ENCODE peak calls at places on chromosomes 1 and 21, in six cellular contexts. M, I, G, K, P and B are unnamed samples.

GRCh38 chr1:237124856-237125462 is 83.0 kb downstream of the RYR2 start:
- DNase-seq in M (no peak), I (no peak), G (peak), K (no peak), P (peak), B (no peak)

GRCh38 chr1:164602142-164602429 is 43.1 kb downstream of the PBX1 start:
- DNase-seq in M (no peak), I (no peak), G (no peak), K (no peak), P (no peak), B (no peak)

GRCh38 chr1:172980456-172980855 is 70.3 kb downstream of the TNFSF18 start:
- DNase-seq in M (no peak), I (no peak), G (no peak), K (no peak), P (peak), B (no peak)

GRCh38 chr1:24566266-24566867 is 10.5 kb downstream of the NCMAP start:
- DNase-seq in M (no peak), I (no peak), G (no peak), K (no peak), P (no peak), B (no peak)

GRCh38 chr21:45981154-45981606 is 390 bp upstream of the COL6A1 start:
- DNase-seq in M (peak), I (peak), G (peak), K (peak), P (peak), B (peak)

GRCh38 chr1:154873321-154873950 is 3.4 kb upstream of the KCNN3 start:
- DNase-seq in M (no peak), I (no peak), G (no peak), K (no peak), P (no peak), B (no peak)

GRCh38 chr1:174775621-174776020 is 224.1 kb upstream of the CACYBP start:
- DNase-seq in M (no peak), I (no peak), G (no peak), K (no peak), P (no peak), B (no peak)

GRCh38 chr21:41255190-41255589 is 61.4 kb upstream of the FAM3B start:
- DNase-seq in M (no peak), I (no peak), G (no peak), K (no peak), P (no peak), B (no peak)

GRCh38 chr1:66490817-66491216 is 43.1 kb upstream of the SGIP1 start:
- DNase-seq in M (no peak), I (no peak), G (no peak), K (no peak), P (no peak), B (no peak)

GRCh38 chr1:156993426-156994147 is 52.0 kb downstream of the ARHGEF11 start:
- DNase-seq in M (no peak), I (no peak), G (no peak), K (no peak), P (no peak), B (no peak)

GRCh38 chr1:84504580-84505021 is 1.6 kb upstream of the SPATA1 start:
- DNase-seq in M (no peak), I (peak), G (no peak), K (peak), P (peak), B (peak)

GRCh38 chr1:39301606-39302005 is 97.1 kb downstream of the MACF1 start:
- DNase-seq in M (no peak), I (no peak), G (no peak), K (no peak), P (no peak), B (no peak)

GRCh38 chr21:38293765-38294164 is 37.0 kb downstream of the KCNJ15 start:
- DNase-seq in M (no peak), I (no peak), G (no peak), K (no peak), P (no peak), B (no peak)

GRCh38 chr1:208043690-208044089 is 132.8 kb upstream of the CD34 start:
- DNase-seq in M (no peak), I (no peak), G (peak), K (no peak), P (no peak), B (no peak)

GRCh38 chr1:245810789-245811337 is 656.1 kb downstream of the KIF26B start:
- DNase-seq in M (no peak), I (no peak), G (no peak), K (no peak), P (no peak), B (no peak)

GRCh38 chr1:94115254-94115899 is 5.6 kb downstream of the ABCA4 start:
- DNase-seq in M (no peak), I (no peak), G (no peak), K (no peak), P (no peak), B (no peak)

GRCh38 chr1:26278303-26278702 is 1.6 kb upstream of the SH3BGRL3 start:
- DNase-seq in M (peak), I (peak), G (no peak), K (no peak), P (no peak), B (no peak)

GRCh38 chr1:48061162-48062136 is 64.3 kb upstream of the TRABD2B start:
- DNase-seq in M (peak), I (no peak), G (peak), K (peak), P (peak), B (peak)

GRCh38 chr1:186772228-186772627 is 56.5 kb upstream of the PLA2G4A start:
- DNase-seq in M (no peak), I (no peak), G (no peak), K (no peak), P (no peak), B (no peak)

GRCh38 chr1:19421365-19421764 is 64.0 kb downstream of the CAPZB start:
- DNase-seq in M (no peak), I (no peak), G (no peak), K (no peak), P (no peak), B (no peak)

GRCh38 chr1:30536530-30536929 is 186.9 kb downstream of the MATN1 start:
- DNase-seq in M (no peak), I (no peak), G (no peak), K (no peak), P (no peak), B (no peak)

GRCh38 chr1:50333595-50333974 is 89.7 kb downstream of the DMRTA2 start:
- DNase-seq in M (no peak), I (no peak), G (peak), K (peak), P (peak), B (no peak)

GRCh38 chr21:42375141-42375905 is 9.0 kb upstream of the TFF1 start:
- DNase-seq in M (no peak), I (no peak), G (no peak), K (no peak), P (no peak), B (no peak)

GRCh38 chr21:45590246-45590725 is 48.0 kb upstream of the SLC19A1 start:
- DNase-seq in M (no peak), I (no peak), G (peak), K (peak), P (peak), B (no peak)

GRCh38 chr1:17301767-17302166 is 6.2 kb upstream of the PADI4 start:
- DNase-seq in M (no peak), I (no peak), G (no peak), K (no peak), P (no peak), B (no peak)

GRCh38 chr1:161890574-161890973 is 124.5 kb downstream of the ATF6 start:
- DNase-seq in M (no peak), I (no peak), G (peak), K (no peak), P (no peak), B (no peak)

GRCh38 chr1:108685524-108685923 is 6.6 kb upstream of the PRPF38B start:
- DNase-seq in M (no peak), I (no peak), G (no peak), K (no peak), P (no peak), B (no peak)

GRCh38 chr1:170698711-170699275 is 34.9 kb downstream of the PRRX1 start:
- DNase-seq in M (no peak), I (no peak), G (peak), K (peak), P (no peak), B (peak)

GRCh38 chr21:42973309-42973990 is 912 bp upstream of the PKNOX1 start:
- DNase-seq in M (no peak), I (no peak), G (no peak), K (no peak), P (no peak), B (no peak)

GRCh38 chr1:74396942-74397341 is 115.5 kb downstream of the LRRC53 start:
- DNase-seq in M (no peak), I (no peak), G (peak), K (peak), P (no peak), B (no peak)

GRCh38 chr1:225878282-225878681 is 3.9 kb downstream of the TMEM63A start:
- DNase-seq in M (no peak), I (no peak), G (no peak), K (no peak), P (no peak), B (no peak)

GRCh38 chr1:43732132-43732531 is 24.8 kb downstream of the ST3GAL3 start:
- DNase-seq in M (no peak), I (no peak), G (no peak), K (no peak), P (no peak), B (no peak)

GRCh38 chr1:247037483-247038320 is 29.8 kb upstream of the ZNF695 start:
- DNase-seq in M (no peak), I (no peak), G (no peak), K (no peak), P (peak), B (no peak)
- H3K4me3 ChIP-seq in M (no peak), I (no peak), G (no peak), K (no peak), P (no peak), B (no peak)

GRCh38 chr1:71339238-71339637 is 258.4 kb upstream of the ZRANB2 start:
- DNase-seq in M (no peak), I (no peak), G (no peak), K (no peak), P (no peak), B (no peak)

GRCh38 chr1:71345491-71345890 is 264.7 kb upstream of the ZRANB2 start:
- DNase-seq in M (no peak), I (no peak), G (no peak), K (no peak), P (no peak), B (no peak)

GRCh38 chr1:71343686-71344416 is 263.0 kb upstream of the ZRANB2 start:
- DNase-seq in M (no peak), I (no peak), G (peak), K (no peak), P (no peak), B (no peak)
- TF ChIP-seq CTCF in M (peak), I (peak), G (no peak), K (no peak), P (no peak), B (no peak)

GRCh38 chr1:234957330-234958065 is 171.1 kb downstream of the TOMM20 start:
- DNase-seq in M (peak), I (no peak), G (peak), K (no peak), P (peak), B (peak)

GRCh38 chr1:234955107-234955731 is 173.4 kb downstream of the TOMM20 start:
- DNase-seq in M (no peak), I (no peak), G (peak), K (no peak), P (no peak), B (no peak)

GRCh38 chr1:234953655-234954420 is 174.8 kb downstream of the TOMM20 start:
- DNase-seq in M (no peak), I (no peak), G (peak), K (no peak), P (no peak), B (no peak)

GRCh38 chr1:234956821-234957329 is 171.8 kb downstream of the TOMM20 start:
- DNase-seq in M (no peak), I (no peak), G (peak), K (no peak), P (peak), B (no peak)

GRCh38 chr1:234954613-234955012 is 174.0 kb downstream of the TOMM20 start:
- DNase-seq in M (no peak), I (no peak), G (peak), K (no peak), P (no peak), B (no peak)
- H3K4me3 ChIP-seq in M (no peak), I (no peak), G (no peak), K (no peak), P (no peak), B (no peak)

GRCh38 chr1:2479618-2480017 is 3.5 kb downstream of the PLCH2 start:
- DNase-seq in M (no peak), I (no peak), G (no peak), K (no peak), P (no peak), B (no peak)
- TF ChIP-seq CTCF in M (no peak), I (no peak), G (no peak), K (no peak), P (no peak), B (no peak)